ENCODE peak calls at places on chromosomes 2 and 18, in six cellular contexts. Z is amniotic epithelial cell, F is NCI-H748 treated with DMSO at 0.1 percent for 48 hours, U is MCF 10A, H is foreskin fibroblast, C is GM12865. D is an unnamed sample.

GRCh38 chr2:217777906-217778305 is 224.9 kb downstream of the TNS1 start:
- DNase-seq in Z (peak), F (no peak), U (no peak), H (no peak), C (no peak), D (no peak)

GRCh38 chr2:11074246-11074820 is 80.9 kb upstream of the SLC66A3 start:
- DNase-seq in Z (no peak), F (no peak), U (no peak), H (no peak), C (no peak), D (no peak)

GRCh38 chr2:237718277-237718634 is 80.3 kb upstream of the RBM44 start:
- DNase-seq in Z (no peak), F (no peak), U (no peak), H (no peak), C (no peak), D (no peak)

GRCh38 chr2:178747767-178748166 is 59.5 kb downstream of the TTN start:
- DNase-seq in Z (no peak), F (no peak), U (no peak), H (peak), C (no peak), D (no peak)

GRCh38 chr2:47891369-47892337 is 14.6 kb downstream of the FBXO11 start:
- DNase-seq in Z (peak), F (no peak), U (peak), H (peak), C (no peak), D (no peak)

GRCh38 chr2:223973606-223974005 is 16.3 kb downstream of the MRPL44 start:
- DNase-seq in Z (no peak), F (no peak), U (no peak), H (no peak), C (no peak), D (no peak)

GRCh38 chr2:240233891-240234502 is 93.5 kb upstream of the OTOS start:
- DNase-seq in Z (no peak), F (no peak), U (no peak), H (no peak), C (no peak), D (no peak)

GRCh38 chr2:109402980-109403840 is 210.6 kb downstream of the SEPTIN10 start:
- DNase-seq in Z (no peak), F (no peak), U (no peak), H (no peak), C (no peak), D (no peak)

GRCh38 chr2:127844973-127845372 is 13.0 kb downstream of the POLR2D start:
- DNase-seq in Z (no peak), F (no peak), U (no peak), H (no peak), C (no peak), D (no peak)

GRCh38 chr2:158488442-158489216 is 31.9 kb downstream of the PKP4 start:
- DNase-seq in Z (no peak), F (no peak), U (no peak), H (no peak), C (no peak), D (no peak)

GRCh38 chr2:232545511-232546375 is 4.6 kb downstream of the TIGD1 start:
- DNase-seq in Z (no peak), F (no peak), U (no peak), H (no peak), C (no peak), D (no peak)

GRCh38 chr2:217899231-217900009 is 103.4 kb downstream of the TNS1 start:
- DNase-seq in Z (peak), F (peak), U (peak), H (peak), C (peak), D (peak)

GRCh38 chr2:95231723-95232122 is 24.4 kb downstream of the ZNF892 start:
- DNase-seq in Z (peak), F (peak), U (peak), H (peak), C (peak), D (peak)

GRCh38 chr2:199602271-199602895 is 144.6 kb upstream of the SATB2 start:
- DNase-seq in Z (peak), F (no peak), U (peak), H (no peak), C (no peak), D (no peak)

GRCh38 chr2:206084870-206085741 is 868 bp downstream of the INO80D start:
- DNase-seq in Z (peak), F (no peak), U (peak), H (peak), C (peak), D (no peak)

GRCh38 chr18:46332956-46333355 is 228.8 kb downstream of the HAUS1 start:
- DNase-seq in Z (no peak), F (no peak), U (no peak), H (no peak), C (no peak), D (no peak)

GRCh38 chr2:104043864-104044263 is 810.1 kb upstream of the POU3F3 start:
- DNase-seq in Z (no peak), F (no peak), U (no peak), H (no peak), C (no peak), D (no peak)

GRCh38 chr2:138021154-138021553 is 56.9 kb downstream of the HNMT start:
- DNase-seq in Z (no peak), F (no peak), U (no peak), H (no peak), C (no peak), D (no peak)

GRCh38 chr2:236688157-236688556 is 118.5 kb downstream of the ACKR3 start:
- DNase-seq in Z (no peak), F (no peak), U (no peak), H (no peak), C (no peak), D (no peak)

GRCh38 chr2:230874456-230874855 is 9.7 kb downstream of the ITM2C start:
- DNase-seq in Z (no peak), F (no peak), U (no peak), H (no peak), C (no peak), D (no peak)

GRCh38 chr2:239882335-239882734 is 142.8 kb downstream of the NDUFA10 start:
- DNase-seq in Z (peak), F (peak), U (peak), H (peak), C (peak), D (peak)

D was measured in GM04504.